ENCODE peak calls at places on chromosomes 1 and 21, in six cellular contexts. M is body of pancreas, B is astrocyte, V is right cardiac atrium, G is Peyer's patch, Q is heart left ventricle. Z is an unnamed sample. For H3K4me1, the result is how much of the 10 kb centered on the place peaks cover.

GRCh38 chr1:61741682-61742619 is at the start of gene PATJ:
- DNase-seq in M (peak), B (no peak), V (peak), G (peak), Q (peak), Z (peak)

GRCh38 chr1:195744256-195744655 is 864.0 kb downstream of the KCNT2 start:
- DNase-seq in M (no peak), B (no peak), V (no peak), G (no peak), Q (no peak), Z (no peak)

GRCh38 chr1:223011230-223011856 is 131.7 kb downstream of the TLR5 start:
- DNase-seq in M (no peak), B (peak), V (no peak), G (no peak), Q (no peak), Z (no peak)

GRCh38 chr21:20737227-20737626 is 261.0 kb upstream of the NCAM2 start:
- DNase-seq in M (no peak), B (no peak), V (no peak), G (no peak), Q (no peak), Z (no peak)

GRCh38 chr21:15826147-15826780 is 96.5 kb downstream of the USP25 start:
- DNase-seq in M (peak), B (peak), V (no peak), G (no peak), Q (peak), Z (peak)

GRCh38 chr1:232145768-232146167 is 484.2 kb downstream of the SIPA1L2 start:
- DNase-seq in M (no peak), B (no peak), V (no peak), G (no peak), Q (no peak), Z (no peak)

GRCh38 chr1:6052543-6053205 is 7.0 kb downstream of the KCNAB2 start:
- DNase-seq in M (peak), B (peak), V (peak), G (peak), Q (peak), Z (peak)

GRCh38 chr1:206684478-206685255 is at the start of gene MAPKAPK2:
- DNase-seq in M (peak), B (no peak), V (peak), G (peak), Q (peak), Z (peak)

GRCh38 chr1:169468982-169469381 is 16.8 kb downstream of the SLC19A2 start:
- DNase-seq in M (no peak), B (no peak), V (no peak), G (no peak), Q (no peak), Z (no peak)

GRCh38 chr1:14392887-14393365 is 205.6 kb upstream of the KAZN start:
- DNase-seq in M (no peak), B (no peak), V (no peak), G (no peak), Q (no peak), Z (no peak)

GRCh38 chr1:170354216-170354615 is 177.8 kb upstream of the GORAB start:
- DNase-seq in M (no peak), B (no peak), V (no peak), G (no peak), Q (peak), Z (no peak)

GRCh38 chr1:160370561-160371345 is 3.9 kb downstream of the NHLH1 start:
- DNase-seq in M (no peak), B (no peak), V (no peak), G (no peak), Q (no peak), Z (no peak)

GRCh38 chr1:2356401-2356800 is 35.0 kb downstream of the MORN1 start:
- DNase-seq in M (no peak), B (no peak), V (peak), G (no peak), Q (no peak), Z (no peak)

GRCh38 chr1:30191154-30191702 is 532.2 kb downstream of the MATN1 start:
- DNase-seq in M (no peak), B (peak), V (peak), G (no peak), Q (no peak), Z (no peak)

GRCh38 chr1:93661829-93662474 is 19.7 kb downstream of the BCAR3 start:
- DNase-seq in M (no peak), B (peak), V (no peak), G (no peak), Q (no peak), Z (no peak)
- H3K4me1 ChIP-seq in M (under half), B (half or more), V (under half), G (under half), Q (half or more), Z (half or more)

GRCh38 chr1:19312782-19313635 is 883 bp downstream of the SLC66A1 start:
- DNase-seq in M (no peak), B (no peak), V (no peak), G (peak), Q (no peak), Z (peak)

GRCh38 chr1:19311931-19312781 is at the start of the genes AKR7A2 and SLC66A1:
- DNase-seq in M (peak), B (peak), V (peak), G (peak), Q (peak), Z (peak)

GRCh38 chr1:19315378-19316206 is 3.5 kb downstream of the SLC66A1 start:
- DNase-seq in M (no peak), B (peak), V (no peak), G (peak), Q (no peak), Z (no peak)

GRCh38 chr1:19313961-19314882 is 2.1 kb downstream of the SLC66A1 start:
- DNase-seq in M (no peak), B (no peak), V (no peak), G (peak), Q (no peak), Z (no peak)

GRCh38 chr1:19313636-19313959 is 1.5 kb downstream of the SLC66A1 start:
- DNase-seq in M (no peak), B (no peak), V (no peak), G (no peak), Q (no peak), Z (no peak)
- H3K4me1 ChIP-seq in M (under half), B (under half), V (under half), G (under half), Q (under half), Z (under half)

GRCh38 chr21:32481875-32482408 is 69.4 kb downstream of the EVA1C start:
- DNase-seq in M (no peak), B (no peak), V (no peak), G (no peak), Q (no peak), Z (no peak)
- H3K4me1 ChIP-seq in M (under half), B (under half), V (under half), G (under half), Q (under half), Z (under half)

DNA sequence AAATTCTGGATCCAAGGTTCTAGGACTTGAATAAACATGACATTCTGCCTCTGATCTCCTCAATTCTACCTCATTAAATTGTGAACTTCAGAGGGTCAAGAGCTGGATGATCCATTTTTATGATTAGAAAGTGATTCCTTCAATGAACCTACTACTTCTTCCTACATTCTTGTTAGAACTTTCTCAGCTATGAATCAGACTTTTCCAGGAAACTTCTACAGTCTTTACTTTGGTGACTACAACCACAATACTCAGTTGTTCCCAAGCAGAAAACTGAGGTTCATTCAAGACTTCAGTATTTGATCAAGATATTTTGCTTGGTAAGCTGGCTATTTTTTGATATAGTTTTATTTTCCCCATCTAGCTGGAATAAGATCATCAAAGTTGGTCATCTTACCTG is 51.4 kb downstream of the CDC7 start:
- DNase-seq in M (no peak), B (no peak), V (no peak), G (no peak), Q (no peak), Z (no peak)
- H3K4me1 ChIP-seq in M (under half), B (under half), V (under half), G (under half), Q (under half), Z (under half)

DNA sequence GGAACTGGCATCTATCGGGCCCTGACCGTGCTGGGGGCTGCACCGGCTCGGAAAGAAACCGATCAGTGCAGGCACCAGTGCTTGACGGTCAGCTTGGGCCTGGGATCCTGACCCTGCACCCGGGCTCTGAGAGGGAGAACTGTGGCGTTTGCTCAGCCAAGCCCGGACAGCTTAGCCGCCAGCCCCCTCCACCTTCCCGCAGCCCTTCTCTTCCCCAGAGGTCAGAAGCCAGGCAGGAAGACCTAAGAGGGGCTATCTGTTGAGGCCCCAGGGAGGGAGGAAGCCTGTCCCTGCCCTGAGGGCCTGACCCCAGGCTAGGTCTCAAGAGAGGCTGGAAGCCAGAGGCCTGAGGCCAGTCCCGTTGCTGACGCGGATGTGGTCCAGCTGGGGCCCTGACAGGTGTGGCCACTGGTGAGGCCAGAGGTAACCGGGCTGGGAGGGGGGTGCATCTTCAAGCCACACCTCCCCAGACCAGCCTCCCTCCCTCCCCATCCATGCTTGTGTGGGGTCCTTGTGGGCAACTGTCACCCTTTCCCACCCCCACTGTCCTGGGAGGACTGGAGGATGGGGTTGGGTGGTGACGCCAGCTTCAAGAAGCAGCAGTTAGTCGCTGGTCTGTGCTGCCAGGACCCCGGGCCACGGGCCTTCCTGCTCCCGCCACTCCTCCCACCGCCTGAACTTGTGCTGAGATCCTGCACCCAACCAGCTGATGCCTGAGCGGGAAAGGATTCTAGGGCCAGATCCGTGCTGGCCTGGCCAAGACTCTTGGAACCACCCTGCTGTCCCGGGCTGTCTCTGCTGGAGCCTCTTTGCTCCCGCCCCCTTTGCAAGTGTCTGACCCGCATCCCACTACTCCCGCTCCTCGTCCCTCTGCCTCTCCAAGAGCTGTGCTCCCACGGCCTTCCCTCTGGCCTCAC is 2.6 kb upstream of the DVL1 start:
- DNase-seq in M (no peak), B (no peak), V (peak), G (no peak), Q (peak), Z (peak)
- H3K4me1 ChIP-seq in M (under half), B (under half), V (under half), G (under half), Q (half or more), Z (half or more)

GRCh38 chr1:110006516-110006915 is 22.0 kb downstream of the AHCYL1 start:
- DNase-seq in M (no peak), B (no peak), V (no peak), G (no peak), Q (no peak), Z (no peak)

GRCh38 chr1:110002695-110003094 is 18.1 kb downstream of the AHCYL1 start:
- DNase-seq in M (no peak), B (no peak), V (no peak), G (no peak), Q (no peak), Z (no peak)

GRCh38 chr1:110005971-110006370 is 21.4 kb downstream of the AHCYL1 start:
- DNase-seq in M (no peak), B (peak), V (no peak), G (no peak), Q (no peak), Z (no peak)

GRCh38 chr1:110003747-110004428 is 19.3 kb downstream of the AHCYL1 start:
- DNase-seq in M (peak), B (peak), V (peak), G (peak), Q (peak), Z (peak)

DNA sequence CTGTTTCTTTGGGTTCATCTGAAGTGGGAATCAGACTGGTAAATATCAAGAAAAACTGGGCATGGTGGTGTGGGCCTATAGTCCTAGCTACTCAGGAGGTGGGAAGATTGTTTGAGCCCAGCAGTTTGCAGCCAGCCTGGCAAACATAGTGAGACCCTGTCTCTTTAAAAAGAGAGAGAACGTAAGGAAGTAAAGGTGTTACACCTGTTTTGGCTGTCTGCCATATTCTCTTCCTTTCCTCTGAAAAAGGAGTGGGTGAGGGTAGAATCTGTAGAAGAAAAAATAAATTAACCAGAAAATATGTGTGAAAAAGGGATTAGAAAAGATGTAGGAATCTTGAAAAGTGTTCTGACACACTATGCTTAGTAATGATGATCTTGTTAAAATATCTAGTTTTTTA is 20.0 kb downstream of the AHCYL1 start:
- DNase-seq in M (no peak), B (no peak), V (no peak), G (no peak), Q (no peak), Z (no peak)
- H3K4me1 ChIP-seq in M (under half), B (under half), V (under half), G (under half), Q (half or more), Z (under half)

GRCh38 chr1:24186711-24186992 is 437 bp downstream of the IFNLR1 start:
- DNase-seq in M (no peak), B (no peak), V (no peak), G (no peak), Q (no peak), Z (no peak)

GRCh38 chr1:24185056-24185455 is 2.0 kb downstream of the IFNLR1 start:
- DNase-seq in M (no peak), B (no peak), V (no peak), G (no peak), Q (no peak), Z (no peak)

GRCh38 chr1:24189528-24189927 is 2.4 kb upstream of the IFNLR1 start:
- DNase-seq in M (no peak), B (no peak), V (no peak), G (peak), Q (no peak), Z (no peak)

GRCh38 chr1:24186993-24187790 is at the start of gene IFNLR1:
- DNase-seq in M (peak), B (no peak), V (peak), G (peak), Q (peak), Z (peak)

DNA sequence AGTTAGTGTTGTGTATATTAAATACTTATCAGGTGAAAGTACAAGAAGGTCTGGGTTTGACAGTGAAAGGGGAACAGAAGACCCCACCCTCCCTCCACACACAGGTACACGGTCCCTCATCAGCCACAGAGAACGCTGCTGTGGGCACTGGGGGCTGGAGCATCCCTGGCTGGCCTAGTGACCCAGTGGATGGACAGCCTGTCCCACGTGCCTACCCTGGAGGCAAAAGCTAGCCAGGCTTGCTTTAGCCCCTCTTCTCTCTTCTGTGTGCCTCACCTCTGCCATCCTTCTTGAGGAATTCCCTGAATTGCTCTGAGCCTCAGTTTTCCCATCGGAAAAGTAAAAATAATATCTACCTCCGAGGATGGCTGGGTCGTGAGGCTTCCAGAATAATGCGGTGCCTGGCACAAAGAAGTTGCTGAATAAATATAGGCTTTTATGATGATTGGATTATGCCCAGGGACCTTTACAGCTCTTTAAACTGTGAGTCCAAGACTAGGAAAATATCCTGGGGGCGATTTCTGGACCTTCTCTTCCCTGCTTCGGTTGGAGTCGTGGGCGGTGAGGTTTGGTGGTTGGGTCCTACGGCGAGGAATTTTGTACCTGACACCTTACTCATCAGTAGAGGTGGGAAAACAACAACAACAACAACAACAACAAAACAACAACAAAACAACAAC is 918 bp downstream of the IFNLR1 start:
- DNase-seq in M (no peak), B (no peak), V (no peak), G (no peak), Q (no peak), Z (no peak)
- H3K4me1 ChIP-seq in M (under half), B (under half), V (under half), G (under half), Q (under half), Z (under half)

GRCh38 chr1:19205403-19205802 is 4.7 kb downstream of the UBR4 start:
- DNase-seq in M (no peak), B (no peak), V (no peak), G (no peak), Q (no peak), Z (no peak)

GRCh38 chr1:19204665-19205266 is 5.3 kb downstream of the UBR4 start:
- DNase-seq in M (no peak), B (no peak), V (no peak), G (no peak), Q (no peak), Z (no peak)

GRCh38 chr1:19205845-19206244 is 4.2 kb downstream of the UBR4 start:
- DNase-seq in M (no peak), B (no peak), V (no peak), G (no peak), Q (no peak), Z (peak)

GRCh38 chr1:19208710-19209438 is 1.2 kb downstream of the UBR4 start:
- DNase-seq in M (no peak), B (peak), V (no peak), G (no peak), Q (no peak), Z (no peak)

DNA sequence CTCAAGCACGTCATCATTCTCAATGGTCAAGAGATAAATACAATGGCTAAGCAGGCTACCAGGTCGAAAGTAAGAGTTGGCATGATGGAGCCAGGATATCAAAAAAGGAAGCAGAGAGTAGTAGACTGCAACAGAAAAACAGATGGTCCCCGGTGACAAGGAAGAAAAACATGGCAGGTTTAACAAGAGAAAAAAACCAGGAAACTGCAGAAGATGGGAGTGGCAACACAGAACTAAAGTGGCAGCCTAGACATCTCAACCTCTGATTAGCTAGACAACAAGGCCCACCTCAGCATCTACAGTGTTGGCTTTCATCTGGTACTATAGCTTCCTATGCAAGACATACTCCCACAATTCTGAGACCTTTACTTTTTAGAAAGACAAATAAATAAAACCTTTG is 3.1 kb downstream of the UBR4 start:
- DNase-seq in M (no peak), B (no peak), V (no peak), G (no peak), Q (no peak), Z (no peak)
- H3K4me1 ChIP-seq in M (half or more), B (under half), V (under half), G (under half), Q (half or more), Z (half or more)

GRCh38 chr1:201397675-201398074 is 1.4 kb downstream of the LAD1 start:
- DNase-seq in M (peak), B (no peak), V (no peak), G (no peak), Q (no peak), Z (no peak)

GRCh38 chr1:201399018-201399351 is at the start of gene LAD1:
- DNase-seq in M (no peak), B (no peak), V (no peak), G (no peak), Q (no peak), Z (no peak)

GRCh38 chr1:201394596-201394995 is 4.5 kb downstream of the LAD1 start:
- DNase-seq in M (no peak), B (no peak), V (no peak), G (no peak), Q (no peak), Z (no peak)

GRCh38 chr1:201396859-201397464 is 2.2 kb downstream of the LAD1 start:
- DNase-seq in M (peak), B (no peak), V (no peak), G (no peak), Q (no peak), Z (no peak)

DNA sequence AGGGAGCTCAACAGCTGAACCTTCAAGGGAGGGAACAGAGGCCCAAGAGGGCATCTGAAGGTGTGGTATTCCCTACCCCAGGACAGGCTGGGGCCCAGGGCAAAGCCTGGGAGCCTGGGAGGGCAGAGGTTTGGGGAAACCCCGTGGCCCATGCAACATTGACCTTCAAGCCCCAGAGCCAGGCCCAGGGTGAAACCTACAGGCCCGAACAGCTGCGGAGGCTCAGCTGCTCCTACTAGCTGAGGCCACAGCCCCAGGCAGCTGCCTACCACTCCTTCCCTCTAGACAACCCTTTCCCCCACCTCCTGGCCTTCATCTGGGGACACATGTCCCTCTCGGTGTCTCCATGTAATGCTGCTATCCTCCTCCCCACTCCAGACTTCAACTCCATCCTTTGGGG is 3.2 kb downstream of the LAD1 start:
- DNase-seq in M (peak), B (no peak), V (no peak), G (no peak), Q (no peak), Z (no peak)
- H3K4me1 ChIP-seq in M (half or more), B (under half), V (under half), G (under half), Q (under half), Z (under half)

GRCh38 chr1:225335098-225335795 is 92.6 kb downstream of the LBR start:
- DNase-seq in M (no peak), B (no peak), V (no peak), G (no peak), Q (no peak), Z (no peak)
- H3K4me1 ChIP-seq in M (under half), B (under half), V (under half), G (under half), Q (under half), Z (under half)